ENCODE peak calls at places on chromosomes 3 and 15, in four cellular contexts. H is K562, Z is HepG2, F is H1. S is an unnamed sample.

GRCh38 chr3:146861262-146861661 is 256.1 kb upstream of the PLSCR5 start:
- DNase-seq in H (no peak), Z (no peak), F (no peak), S (no peak)

GRCh38 chr15:85108136-85108535 is 126.5 kb downstream of the PDE8A start:
- DNase-seq in H (no peak), Z (no peak), F (no peak), S (no peak)

GRCh38 chr3:148083501-148084267 is 614.0 kb upstream of the AGTR1 start:
- DNase-seq in H (no peak), Z (no peak), F (no peak), S (no peak)

GRCh38 chr3:37074178-37074577 is 80.9 kb downstream of the MLH1 start:
- DNase-seq in H (no peak), Z (no peak), F (no peak), S (no peak)

GRCh38 chr3:11624704-11625375 is 18.9 kb downstream of the VGLL4 start:
- DNase-seq in H (no peak), Z (no peak), F (no peak), S (no peak)

GRCh38 chr3:64048631-64049061 is 25.4 kb upstream of the PSMD6 start:
- DNase-seq in H (no peak), Z (no peak), F (no peak), S (no peak)

GRCh38 chr15:68576253-68577236 is 2.2 kb upstream of the CORO2B start:
- DNase-seq in H (no peak), Z (no peak), F (no peak), S (no peak)

GRCh38 chr3:113405180-113405579 is 36.1 kb downstream of the CFAP44 start:
- DNase-seq in H (no peak), Z (no peak), F (no peak), S (no peak)

GRCh38 chr3:85576801-85577200 is 618.0 kb downstream of the CADM2 start:
- DNase-seq in H (no peak), Z (no peak), F (no peak), S (no peak)

GRCh38 chr3:126353694-126354321 is 3.4 kb downstream of the KLF15 start:
- DNase-seq in H (no peak), Z (peak), F (no peak), S (no peak)

GRCh38 chr3:20395692-20396091 is 209.7 kb upstream of the SGO1 start:
- DNase-seq in H (no peak), Z (no peak), F (no peak), S (no peak)

GRCh38 chr3:162317046-162317445 is 820.4 kb downstream of the OTOL1 start:
- DNase-seq in H (no peak), Z (no peak), F (no peak), S (no peak)

GRCh38 chr3:195056506-195056905 is 214.5 kb downstream of the XXYLT1 start:
- DNase-seq in H (no peak), Z (no peak), F (no peak), S (no peak)

DNA sequence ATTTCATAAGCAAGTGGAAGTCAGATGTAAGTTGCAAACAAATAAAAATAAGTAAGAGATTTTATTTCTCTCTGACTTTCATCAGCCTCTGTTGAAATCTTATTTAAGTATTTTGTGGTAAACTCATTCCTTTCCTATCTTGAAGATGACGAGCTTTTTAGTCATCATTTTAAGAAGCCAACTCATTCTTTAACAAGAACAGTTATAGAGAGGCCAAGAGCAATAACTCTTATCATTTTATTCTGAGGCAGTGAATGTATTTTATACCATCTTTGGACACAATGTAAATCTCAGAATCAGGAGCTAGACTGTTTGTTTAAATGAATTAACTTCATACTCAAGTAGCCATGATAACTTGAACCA is 147.5 kb upstream of the MBNL1 start:
- DNase-seq in H (no peak), Z (no peak), F (no peak), S (no peak)
- TF ChIP-seq KDM1A in H (no peak), Z (no peak), F (no peak), S (no peak)

GRCh38 chr3:66693461-66693912 is 192.7 kb upstream of the LRIG1 start:
- DNase-seq in H (no peak), Z (no peak), F (no peak), S (no peak)
- TF ChIP-seq PHF8 in H (no peak), Z (no peak), F (no peak), S (no peak)

DNA sequence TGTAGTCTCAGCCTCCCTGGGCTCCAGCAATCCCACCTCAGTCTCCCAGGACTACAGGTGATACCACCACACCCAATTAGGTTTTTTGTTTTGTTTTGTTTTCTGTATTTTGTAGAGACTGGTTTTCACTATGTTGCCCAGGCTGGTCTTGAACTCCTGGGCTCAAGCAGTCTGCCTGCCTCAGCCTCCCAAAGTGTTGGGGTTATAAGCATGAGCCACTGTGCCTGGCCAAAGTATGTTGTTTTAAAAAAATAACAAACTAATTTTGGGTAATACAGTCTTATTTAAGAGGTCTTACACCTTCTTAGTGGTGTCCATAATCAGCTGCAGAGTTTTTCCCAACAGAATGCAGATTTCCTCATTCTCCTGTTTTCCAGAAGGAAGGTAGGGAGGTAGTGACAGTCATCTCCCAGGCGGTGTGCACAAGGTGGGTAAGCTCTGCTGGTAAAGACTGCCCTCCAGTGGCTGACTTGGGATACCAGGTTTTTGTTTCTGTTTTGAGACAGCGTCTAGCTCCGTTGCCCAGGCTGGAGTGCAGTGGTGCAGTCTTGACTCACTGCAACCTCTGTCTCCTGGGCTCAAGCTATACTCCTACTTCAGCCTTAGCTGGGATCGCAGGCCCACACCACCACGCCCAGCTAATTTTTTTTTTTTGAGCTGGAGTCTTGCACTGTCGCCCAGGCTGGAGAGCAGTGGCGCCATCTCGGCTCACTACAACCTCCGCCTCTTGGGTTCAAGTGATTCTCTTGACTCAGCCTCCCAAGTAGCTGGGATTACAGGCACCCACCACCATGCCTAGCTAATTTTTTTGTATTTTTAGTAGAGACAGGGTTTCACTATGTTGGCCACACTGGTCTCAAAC is 58.4 kb downstream of the MAP6D1 start:
- DNase-seq in H (peak), Z (peak), F (peak), S (peak)
- TF ChIP-seq KDM1A in H (no peak), Z (no peak), F (no peak), S (no peak)

GRCh38 chr15:98272586-98272985 is 312.1 kb downstream of the ARRDC4 start:
- DNase-seq in H (no peak), Z (no peak), F (no peak), S (no peak)

GRCh38 chr15:98263787-98264186 is 303.3 kb downstream of the ARRDC4 start:
- DNase-seq in H (no peak), Z (no peak), F (no peak), S (no peak)

GRCh38 chr15:98266295-98266694 is 305.8 kb downstream of the ARRDC4 start:
- DNase-seq in H (no peak), Z (no peak), F (no peak), S (no peak)

GRCh38 chr15:98268163-98268562 is 307.7 kb downstream of the ARRDC4 start:
- DNase-seq in H (no peak), Z (no peak), F (no peak), S (no peak)
- TF ChIP-seq PHF8 in H (no peak), Z (no peak), F (no peak), S (no peak)

DNA sequence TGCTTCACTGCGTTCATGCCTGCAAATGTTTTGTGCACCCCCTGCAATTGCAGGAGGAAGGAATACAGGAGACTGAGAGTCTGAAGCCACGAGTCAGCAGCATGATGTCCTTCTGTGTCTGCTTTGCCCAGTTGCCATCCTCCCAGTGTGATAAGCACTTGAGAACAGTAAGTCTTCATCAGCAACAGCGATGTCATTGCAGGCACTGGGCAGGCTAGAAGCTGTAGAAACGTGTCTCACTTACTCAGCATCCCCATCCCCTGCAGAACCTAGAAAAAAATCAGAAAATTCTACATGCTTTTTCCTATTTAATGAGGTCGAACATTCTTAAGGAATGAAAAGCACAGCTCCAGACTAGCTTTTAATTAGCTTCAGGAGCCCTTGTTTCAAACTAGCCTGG is 156.5 kb upstream of the LPP start:
- DNase-seq in H (no peak), Z (no peak), F (no peak), S (no peak)
- TF ChIP-seq KDM1A in H (no peak), Z (no peak), F (no peak), S (no peak)

GRCh38 chr3:14847613-14848541 is 29.1 kb downstream of the FGD5 start:
- DNase-seq in H (peak), Z (no peak), F (peak), S (peak)
- TF ChIP-seq PHF8 in H (no peak), Z (no peak), F (no peak), S (no peak)

GRCh38 chr15:44426975-44427755 is at the start of gene CTDSPL2:
- DNase-seq in H (peak), Z (peak), F (peak), S (peak)

DNA sequence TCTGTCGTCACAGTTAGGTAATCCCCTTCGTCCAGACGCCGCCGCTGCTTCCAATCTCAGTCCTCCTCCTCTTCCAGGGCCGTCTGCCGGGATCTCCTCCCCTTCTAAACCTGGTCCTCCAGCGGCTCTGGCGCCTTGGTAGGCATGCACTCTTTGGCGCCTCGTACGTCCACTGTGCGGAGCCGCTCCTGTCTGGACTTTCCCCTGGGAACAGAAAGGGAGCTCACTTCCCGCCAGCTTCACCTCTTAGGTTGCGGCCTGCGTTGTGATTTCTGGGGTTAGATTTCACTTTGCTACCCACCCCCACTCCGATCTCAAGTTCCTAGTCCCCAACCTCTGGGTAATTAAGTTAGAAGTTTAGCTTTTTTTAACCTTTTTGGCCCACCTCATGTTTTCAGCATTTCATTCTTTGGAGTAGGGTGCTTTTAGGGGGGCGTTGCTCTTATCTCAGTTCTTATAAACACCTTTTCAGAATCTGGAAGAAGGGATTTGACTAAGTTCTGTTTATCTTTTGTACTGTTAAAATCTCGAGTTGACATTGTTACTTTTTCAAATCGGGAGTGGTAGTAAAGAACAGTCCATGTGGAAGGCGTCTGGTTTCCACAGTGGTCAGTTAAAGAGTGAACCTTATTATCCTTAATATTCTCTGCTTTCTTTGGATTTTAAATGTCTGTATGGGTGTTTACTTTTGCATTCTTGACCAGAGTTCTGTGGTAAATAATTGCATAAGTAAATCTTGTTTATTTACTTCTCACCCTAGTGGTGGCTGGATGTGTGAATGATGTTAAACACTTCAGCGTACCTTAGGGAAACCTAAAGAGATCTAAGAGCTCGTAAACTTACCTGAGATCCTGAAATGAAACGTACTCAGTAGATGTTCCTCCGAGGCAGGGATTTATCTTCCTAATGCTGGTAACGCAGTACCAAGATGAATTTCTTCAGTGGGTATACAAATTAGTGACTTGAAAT is 611 bp downstream of the CTDSPL2 start:
- DNase-seq in H (no peak), Z (peak), F (no peak), S (peak)
- TF ChIP-seq KDM1A in H (peak), Z (no peak), F (no peak), S (no peak)

GRCh38 chr3:13466781-13467180 is 13.3 kb upstream of the HDAC11 start:
- DNase-seq in H (no peak), Z (no peak), F (no peak), S (no peak)
- TF ChIP-seq PHF8 in H (no peak), Z (no peak), F (no peak), S (no peak)

DNA sequence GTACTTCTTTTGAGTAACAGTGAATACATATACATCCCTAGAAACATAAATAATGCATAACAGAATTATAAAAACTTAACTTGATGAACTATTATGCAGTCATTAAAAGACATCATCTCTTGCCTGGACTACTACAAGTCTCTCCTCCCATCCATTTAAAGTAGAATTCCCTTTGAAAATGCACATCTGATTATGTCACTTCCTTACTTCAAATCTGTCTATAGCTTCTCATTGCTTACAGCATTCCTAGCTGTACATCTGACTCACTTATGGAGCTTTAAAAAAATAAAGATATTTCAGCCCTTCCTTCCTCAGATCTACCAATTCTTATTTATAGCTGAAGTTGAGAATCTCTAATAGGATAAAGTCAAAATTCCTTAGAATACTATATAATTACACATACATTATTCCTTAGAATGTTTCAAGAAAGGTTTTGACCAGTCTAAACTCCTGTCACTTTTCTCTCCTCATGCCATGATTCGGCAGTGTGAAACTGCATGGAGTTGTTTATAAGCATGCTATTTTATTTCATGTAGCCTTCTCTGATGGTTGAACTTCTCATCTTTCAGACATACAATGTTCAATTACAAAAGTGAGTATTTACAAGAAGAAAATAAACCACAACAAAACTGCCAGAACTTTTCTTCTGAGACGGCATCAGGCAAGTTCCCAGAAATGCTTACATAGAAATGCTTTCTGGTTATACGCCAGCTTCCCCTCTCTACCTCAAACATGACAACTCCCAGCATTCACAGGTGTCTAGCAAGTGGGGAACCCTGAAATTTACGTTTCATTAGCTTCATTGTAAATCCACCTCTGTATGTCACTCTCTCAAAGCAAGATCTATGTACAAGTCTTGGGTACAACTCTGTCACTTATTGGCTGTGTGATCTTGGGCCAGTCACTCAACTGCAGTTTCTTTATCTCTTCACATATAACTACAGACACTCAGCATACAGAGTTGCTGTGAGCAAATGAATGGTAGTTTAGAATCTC is 42.9 kb downstream of the HDGFL3 start:
- DNase-seq in H (no peak), Z (no peak), F (no peak), S (no peak)
- TF ChIP-seq KDM1A in H (no peak), Z (no peak), F (no peak), S (no peak)